ENCODE peak calls at places on chromosomes 2 and 18, in seven cellular contexts. One of them, this sample, is unnamed.

GRCh38 chr2:31735716-31736115 is 155.0 kb upstream of the SRD5A2 start:
- DNase-seq in DND-41: no peak
- DNase-seq in endothelial cell of umbilical vein: no peak
- DNase-seq in H1: no peak
- DNase-seq in mammary epithelial cell: no peak
- DNase-seq in brain microvascular endothelial cell: no peak
- DNase-seq in foreskin fibroblast: no peak
- DNase-seq in this sample: no peak

GRCh38 chr18:70490008-70490933 is 201.4 kb downstream of the SOCS6 start:
- DNase-seq in brain microvascular endothelial cell: peak
- DNase-seq in foreskin fibroblast: peak
- DNase-seq in endothelial cell of umbilical vein: peak
- DNase-seq in mammary epithelial cell: peak
- DNase-seq in DND-41: peak
- DNase-seq in H1: no peak
- DNase-seq in this sample: peak

GRCh38 chr18:8662574-8663255 is 42.6 kb upstream of the MTCL1 start:
- DNase-seq in DND-41: no peak
- DNase-seq in H1: no peak
- DNase-seq in foreskin fibroblast: no peak
- DNase-seq in endothelial cell of umbilical vein: no peak
- DNase-seq in mammary epithelial cell: no peak
- DNase-seq in brain microvascular endothelial cell: no peak
- DNase-seq in this sample: no peak

GRCh38 chr18:56001576-56001975 is 413.6 kb upstream of the TCF4 start:
- DNase-seq in brain microvascular endothelial cell: no peak
- DNase-seq in endothelial cell of umbilical vein: no peak
- DNase-seq in mammary epithelial cell: no peak
- DNase-seq in foreskin fibroblast: no peak
- DNase-seq in H1: no peak
- DNase-seq in DND-41: no peak
- DNase-seq in this sample: no peak

GRCh38 chr2:36404312-36404711 is 48.7 kb downstream of the CRIM1 start:
- DNase-seq in endothelial cell of umbilical vein: no peak
- DNase-seq in H1: no peak
- DNase-seq in brain microvascular endothelial cell: peak
- DNase-seq in mammary epithelial cell: peak
- DNase-seq in foreskin fibroblast: no peak
- DNase-seq in DND-41: no peak
- DNase-seq in this sample: no peak

GRCh38 chr2:42569116-42569711 is 782 bp downstream of the MTA3 start:
- DNase-seq in endothelial cell of umbilical vein: peak
- DNase-seq in foreskin fibroblast: peak
- DNase-seq in DND-41: peak
- DNase-seq in H1: no peak
- DNase-seq in brain microvascular endothelial cell: peak
- DNase-seq in mammary epithelial cell: peak
- DNase-seq in this sample: no peak

GRCh38 chr18:31061945-31062344 is 19.4 kb upstream of the DSC3 start:
- DNase-seq in mammary epithelial cell: no peak
- DNase-seq in endothelial cell of umbilical vein: no peak
- DNase-seq in H1: no peak
- DNase-seq in DND-41: no peak
- DNase-seq in foreskin fibroblast: no peak
- DNase-seq in brain microvascular endothelial cell: no peak
- DNase-seq in this sample: no peak

GRCh38 chr18:33983126-33983525 is 241.6 kb downstream of the NOL4 start:
- DNase-seq in foreskin fibroblast: no peak
- DNase-seq in brain microvascular endothelial cell: no peak
- DNase-seq in endothelial cell of umbilical vein: no peak
- DNase-seq in DND-41: no peak
- DNase-seq in H1: no peak
- DNase-seq in mammary epithelial cell: no peak
- DNase-seq in this sample: no peak

GRCh38 chr2:73856214-73856613 is 27.5 kb downstream of the STAMBP start:
- DNase-seq in endothelial cell of umbilical vein: no peak
- DNase-seq in mammary epithelial cell: peak
- DNase-seq in H1: no peak
- DNase-seq in brain microvascular endothelial cell: peak
- DNase-seq in DND-41: no peak
- DNase-seq in foreskin fibroblast: peak
- DNase-seq in this sample: peak

GRCh38 chr18:4453712-4454547 is 1.2 kb downstream of the DLGAP1 start:
- DNase-seq in endothelial cell of umbilical vein: no peak
- DNase-seq in DND-41: no peak
- DNase-seq in H1: no peak
- DNase-seq in mammary epithelial cell: no peak
- DNase-seq in foreskin fibroblast: no peak
- DNase-seq in brain microvascular endothelial cell: no peak
- DNase-seq in this sample: no peak

GRCh38 chr2:197258580-197258979 is 52.0 kb downstream of the ANKRD44 start:
- DNase-seq in DND-41: no peak
- DNase-seq in foreskin fibroblast: no peak
- DNase-seq in brain microvascular endothelial cell: no peak
- DNase-seq in mammary epithelial cell: peak
- DNase-seq in endothelial cell of umbilical vein: no peak
- DNase-seq in H1: no peak
- DNase-seq in this sample: peak

GRCh38 chr2:220753486-220753885 is 818.6 kb downstream of the EPHA4 start:
- DNase-seq in brain microvascular endothelial cell: no peak
- DNase-seq in endothelial cell of umbilical vein: no peak
- DNase-seq in DND-41: no peak
- DNase-seq in mammary epithelial cell: no peak
- DNase-seq in foreskin fibroblast: no peak
- DNase-seq in H1: no peak
- DNase-seq in this sample: no peak

GRCh38 chr18:23162473-23162872 is 27.2 kb downstream of the CABLES1 start:
- DNase-seq in DND-41: no peak
- DNase-seq in mammary epithelial cell: no peak
- DNase-seq in foreskin fibroblast: no peak
- DNase-seq in brain microvascular endothelial cell: no peak
- DNase-seq in endothelial cell of umbilical vein: no peak
- DNase-seq in H1: no peak
- DNase-seq in this sample: no peak

GRCh38 chr18:34709104-34709503 is 994 bp upstream of the DTNA start:
- DNase-seq in foreskin fibroblast: peak
- DNase-seq in brain microvascular endothelial cell: peak
- DNase-seq in DND-41: no peak
- DNase-seq in endothelial cell of umbilical vein: no peak
- DNase-seq in mammary epithelial cell: peak
- DNase-seq in H1: no peak
- DNase-seq in this sample: peak

GRCh38 chr18:4352746-4353522 is 102.2 kb downstream of the DLGAP1 start:
- DNase-seq in endothelial cell of umbilical vein: no peak
- DNase-seq in brain microvascular endothelial cell: no peak
- DNase-seq in DND-41: no peak
- DNase-seq in mammary epithelial cell: no peak
- DNase-seq in H1: peak
- DNase-seq in foreskin fibroblast: no peak
- DNase-seq in this sample: no peak

GRCh38 chr2:11494310-11494709 is 28.3 kb upstream of the E2F6 start:
- DNase-seq in brain microvascular endothelial cell: no peak
- DNase-seq in foreskin fibroblast: no peak
- DNase-seq in H1: no peak
- DNase-seq in endothelial cell of umbilical vein: no peak
- DNase-seq in mammary epithelial cell: no peak
- DNase-seq in DND-41: no peak
- DNase-seq in this sample: no peak

GRCh38 chr2:11495844-11496271 is 29.9 kb upstream of the E2F6 start:
- DNase-seq in brain microvascular endothelial cell: no peak
- DNase-seq in foreskin fibroblast: no peak
- DNase-seq in mammary epithelial cell: no peak
- DNase-seq in H1: no peak
- DNase-seq in endothelial cell of umbilical vein: no peak
- DNase-seq in DND-41: no peak
- DNase-seq in this sample: no peak

GRCh38 chr2:11498126-11498473 is 32.1 kb upstream of the E2F6 start:
- DNase-seq in DND-41: no peak
- DNase-seq in brain microvascular endothelial cell: no peak
- DNase-seq in H1: no peak
- DNase-seq in foreskin fibroblast: no peak
- DNase-seq in endothelial cell of umbilical vein: no peak
- DNase-seq in mammary epithelial cell: no peak
- DNase-seq in this sample: no peak

GRCh38 chr2:11498543-11499034 is 32.6 kb upstream of the E2F6 start:
- DNase-seq in mammary epithelial cell: peak
- DNase-seq in endothelial cell of umbilical vein: no peak
- DNase-seq in brain microvascular endothelial cell: no peak
- DNase-seq in H1: no peak
- DNase-seq in foreskin fibroblast: peak
- DNase-seq in DND-41: no peak
- DNase-seq in this sample: no peak

DNA sequence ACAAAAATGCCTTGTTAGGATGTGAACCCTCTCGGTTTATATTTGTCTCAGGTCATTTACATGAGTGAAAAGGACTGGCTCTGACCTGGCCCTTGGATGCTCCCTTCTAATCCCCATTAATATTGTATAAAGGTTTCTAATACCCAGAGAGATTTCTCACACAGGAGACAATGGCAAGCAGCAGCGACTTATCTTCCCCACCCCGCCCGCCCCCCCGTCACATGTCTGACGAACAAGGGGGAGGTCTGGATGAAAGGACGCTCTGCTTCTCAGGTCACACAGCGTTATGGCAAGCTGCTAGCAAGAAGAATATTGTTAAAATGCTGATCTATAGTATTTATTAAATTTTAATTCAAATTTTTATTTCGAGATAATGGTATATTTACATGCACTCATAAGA is 30.4 kb upstream of the E2F6 start:
- DNase-seq in H1: no peak
- DNase-seq in endothelial cell of umbilical vein: no peak
- DNase-seq in mammary epithelial cell: no peak
- DNase-seq in foreskin fibroblast: no peak
- DNase-seq in brain microvascular endothelial cell: no peak
- DNase-seq in DND-41: no peak
- DNase-seq in this sample: no peak
- H3K4me3 ChIP-seq in H1: no peak
- H3K4me3 ChIP-seq in endothelial cell of umbilical vein: no peak
- H3K4me3 ChIP-seq in mammary epithelial cell: no peak
- H3K4me3 ChIP-seq in foreskin fibroblast: no peak
- H3K4me3 ChIP-seq in brain microvascular endothelial cell: no peak
- H3K4me3 ChIP-seq in DND-41: no peak
- H3K4me3 ChIP-seq in this sample: no peak

GRCh38 chr2:185473838-185474237 is 264.8 kb upstream of the FSIP2 start:
- DNase-seq in foreskin fibroblast: no peak
- DNase-seq in DND-41: no peak
- DNase-seq in brain microvascular endothelial cell: no peak
- DNase-seq in H1: no peak
- DNase-seq in endothelial cell of umbilical vein: no peak
- DNase-seq in mammary epithelial cell: no peak
- DNase-seq in this sample: no peak

GRCh38 chr2:185472574-185472973 is 266.0 kb upstream of the FSIP2 start:
- DNase-seq in foreskin fibroblast: no peak
- DNase-seq in DND-41: no peak
- DNase-seq in endothelial cell of umbilical vein: no peak
- DNase-seq in H1: no peak
- DNase-seq in brain microvascular endothelial cell: no peak
- DNase-seq in mammary epithelial cell: no peak
- DNase-seq in this sample: no peak

GRCh38 chr2:185471441-185471840 is 267.2 kb upstream of the FSIP2 start:
- DNase-seq in brain microvascular endothelial cell: no peak
- DNase-seq in mammary epithelial cell: no peak
- DNase-seq in DND-41: no peak
- DNase-seq in H1: no peak
- DNase-seq in endothelial cell of umbilical vein: no peak
- DNase-seq in foreskin fibroblast: no peak
- DNase-seq in this sample: no peak

GRCh38 chr2:185477452-185477851 is 261.2 kb upstream of the FSIP2 start:
- DNase-seq in brain microvascular endothelial cell: no peak
- DNase-seq in H1: no peak
- DNase-seq in foreskin fibroblast: no peak
- DNase-seq in DND-41: no peak
- DNase-seq in mammary epithelial cell: peak
- DNase-seq in endothelial cell of umbilical vein: no peak
- DNase-seq in this sample: no peak

GRCh38 chr2:185475868-185476267 is 262.7 kb upstream of the FSIP2 start:
- DNase-seq in foreskin fibroblast: no peak
- DNase-seq in DND-41: no peak
- DNase-seq in endothelial cell of umbilical vein: no peak
- DNase-seq in H1: no peak
- DNase-seq in brain microvascular endothelial cell: no peak
- DNase-seq in mammary epithelial cell: no peak
- DNase-seq in this sample: no peak
- TF ChIP-seq CTCF in foreskin fibroblast: no peak
- TF ChIP-seq CTCF in DND-41: no peak
- TF ChIP-seq CTCF in endothelial cell of umbilical vein: no peak
- TF ChIP-seq CTCF in H1: no peak
- TF ChIP-seq CTCF in brain microvascular endothelial cell: peak
- TF ChIP-seq CTCF in mammary epithelial cell: peak
- TF ChIP-seq CTCF in this sample: no peak

DNA sequence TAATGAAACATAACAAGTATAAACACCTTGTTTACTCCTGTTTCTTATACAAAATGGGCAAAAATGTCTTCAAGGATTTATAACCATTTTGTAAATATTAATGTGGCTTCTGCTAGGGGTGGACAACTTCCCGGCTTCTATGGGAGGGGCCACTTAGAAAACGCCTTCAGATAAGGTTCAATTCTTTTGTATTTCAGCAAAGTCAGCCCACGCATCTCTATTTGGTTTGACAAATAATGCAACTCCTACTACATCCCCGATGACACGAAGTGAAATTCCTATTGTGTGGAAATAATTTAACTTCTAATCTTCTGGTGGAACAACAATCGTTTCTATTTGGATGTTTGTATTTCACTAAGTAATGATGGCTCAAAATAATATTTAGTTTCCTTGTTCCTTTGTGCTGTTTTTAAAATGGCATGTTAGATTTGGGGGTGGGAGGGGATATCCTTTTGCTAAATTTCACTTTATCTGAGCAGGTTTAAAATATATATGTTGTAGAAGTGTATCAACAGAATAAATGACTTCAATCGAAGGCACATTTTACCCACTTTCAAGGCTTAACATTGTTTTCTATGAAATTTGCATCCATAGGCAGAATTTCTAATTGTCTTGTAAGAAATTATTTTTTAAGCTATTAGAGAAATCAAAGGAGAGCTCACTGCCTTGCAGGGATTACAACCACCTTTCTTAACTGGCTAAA is 14.6 kb upstream of the HOXD1 start:
- DNase-seq in DND-41: no peak
- DNase-seq in endothelial cell of umbilical vein: no peak
- DNase-seq in foreskin fibroblast: no peak
- DNase-seq in H1: no peak
- DNase-seq in brain microvascular endothelial cell: no peak
- DNase-seq in mammary epithelial cell: no peak
- DNase-seq in this sample: no peak
- H3K4me3 ChIP-seq in DND-41: no peak
- H3K4me3 ChIP-seq in endothelial cell of umbilical vein: no peak
- H3K4me3 ChIP-seq in foreskin fibroblast: no peak
- H3K4me3 ChIP-seq in H1: no peak
- H3K4me3 ChIP-seq in brain microvascular endothelial cell: no peak
- H3K4me3 ChIP-seq in mammary epithelial cell: no peak
- H3K4me3 ChIP-seq in this sample: no peak

GRCh38 chr2:226317970-226318369 is 481.6 kb downstream of the IRS1 start:
- DNase-seq in H1: no peak
- DNase-seq in foreskin fibroblast: no peak
- DNase-seq in brain microvascular endothelial cell: no peak
- DNase-seq in DND-41: no peak
- DNase-seq in endothelial cell of umbilical vein: no peak
- DNase-seq in mammary epithelial cell: no peak
- DNase-seq in this sample: no peak

GRCh38 chr2:226325541-226325940 is 474.1 kb downstream of the IRS1 start:
- DNase-seq in endothelial cell of umbilical vein: no peak
- DNase-seq in foreskin fibroblast: no peak
- DNase-seq in brain microvascular endothelial cell: no peak
- DNase-seq in mammary epithelial cell: peak
- DNase-seq in DND-41: no peak
- DNase-seq in H1: no peak
- DNase-seq in this sample: no peak

GRCh38 chr2:226320073-226320948 is 479.3 kb downstream of the IRS1 start:
- DNase-seq in DND-41: no peak
- DNase-seq in endothelial cell of umbilical vein: no peak
- DNase-seq in mammary epithelial cell: no peak
- DNase-seq in H1: no peak
- DNase-seq in foreskin fibroblast: no peak
- DNase-seq in brain microvascular endothelial cell: no peak
- DNase-seq in this sample: no peak
- TF ChIP-seq CTCF in DND-41: no peak
- TF ChIP-seq CTCF in endothelial cell of umbilical vein: no peak
- TF ChIP-seq CTCF in mammary epithelial cell: no peak
- TF ChIP-seq CTCF in H1: no peak
- TF ChIP-seq CTCF in foreskin fibroblast: no peak
- TF ChIP-seq CTCF in brain microvascular endothelial cell: no peak
- TF ChIP-seq CTCF in this sample: no peak

This sample was measured in AG09309.